ENCODE peak calls at places on chromosome 3, in nine cellular contexts. F, X, K, Q, L, V, S, Z and U are unnamed samples. For H3K4me1, the result is how much of the 10 kb centered on the place peaks cover.

GRCh38 chr3:3366391-3366790 is 186.9 kb upstream of the CRBN start:
- DNase-seq in X (no peak), F (no peak), Z (no peak), V (no peak), L (peak), S (no peak), K (no peak), Q (no peak), U (no peak)

GRCh38 chr3:184361932-184362667 is 590 bp downstream of the POLR2H start:
- DNase-seq in F (peak), Q (peak), Z (no peak), S (peak), X (peak), K (peak), V (peak), L (peak), U (peak)

GRCh38 chr3:111729087-111729846 is 129.8 kb upstream of the PHLDB2 start:
- DNase-seq in Z (no peak), S (no peak), Q (peak), K (peak), X (no peak), L (peak), F (no peak), V (peak), U (no peak)

GRCh38 chr3:105108823-105109222 is 257.9 kb upstream of the ALCAM start:
- DNase-seq in K (no peak), L (no peak), X (no peak), Z (no peak), S (no peak), V (no peak), F (no peak), Q (no peak), U (no peak)

GRCh38 chr3:7876741-7877297 is 624.8 kb upstream of the LMCD1 start:
- DNase-seq in V (no peak), Q (no peak), F (peak), X (no peak), K (no peak), Z (peak), L (no peak), S (no peak), U (peak)

GRCh38 chr3:43736558-43736995 is 45.8 kb downstream of the ABHD5 start:
- DNase-seq in X (no peak), Q (no peak), K (peak), V (no peak), Z (no peak), L (no peak), S (peak), F (peak), U (no peak)

GRCh38 chr3:120555661-120556509 is 40.3 kb upstream of the NDUFB4 start:
- DNase-seq in V (no peak), L (peak), Z (no peak), X (no peak), Q (peak), S (no peak), K (no peak), F (no peak), U (no peak)

GRCh38 chr3:87268646-87269211 is 7.7 kb downstream of the POU1F1 start:
- DNase-seq in V (no peak), S (no peak), K (peak), L (no peak), Z (no peak), Q (peak), F (no peak), X (no peak), U (no peak)

GRCh38 chr3:101182734-101183133 is 137.6 kb downstream of the IMPG2 start:
- DNase-seq in S (peak), Z (no peak), L (no peak), Q (no peak), K (peak), F (no peak), X (no peak), V (peak), U (no peak)

GRCh38 chr3:128312271-128312670 is 154.4 kb downstream of the DNAJB8 start:
- DNase-seq in V (no peak), L (no peak), Z (no peak), K (no peak), F (peak), Q (no peak), S (no peak), X (no peak), U (no peak)

GRCh38 chr3:115146032-115146417 is 1.1 kb downstream of the ZBTB20 start:
- DNase-seq in F (peak), V (peak), L (no peak), Z (peak), X (peak), K (peak), Q (peak), S (peak), U (peak)

GRCh38 chr3:107740992-107741896 is 218.5 kb downstream of the BBX start:
- DNase-seq in S (peak), K (peak), L (no peak), X (no peak), Q (no peak), Z (no peak), V (peak), F (no peak), U (no peak)

GRCh38 chr3:159271799-159272512 is 470.1 kb downstream of the MFSD1 start:
- DNase-seq in Q (no peak), X (no peak), F (no peak), S (no peak), L (no peak), V (no peak), Z (no peak), K (no peak), U (no peak)

GRCh38 chr3:44396200-44397171 is 57.9 kb downstream of the TCAIM start:
- DNase-seq in F (no peak), X (no peak), S (no peak), K (no peak), Q (no peak), V (no peak), L (no peak), Z (no peak), U (no peak)

GRCh38 chr3:12644297-12644937 is 19.5 kb downstream of the RAF1 start:
- DNase-seq in Q (no peak), L (no peak), S (no peak), V (peak), F (no peak), X (no peak), Z (no peak), K (peak), U (no peak)

GRCh38 chr3:50345586-50345985 is at the start of gene ZMYND10:
- DNase-seq in Z (peak), F (peak), L (peak), K (peak), S (peak), Q (peak), V (peak), X (peak), U (peak)

GRCh38 chr3:178536271-178537079 is at the start of gene KCNMB2:
- DNase-seq in F (no peak), Q (no peak), Z (no peak), S (no peak), X (peak), L (no peak), K (no peak), V (no peak), U (no peak)

GRCh38 chr3:15120986-15121385 is 22.0 kb upstream of the RBSN start:
- DNase-seq in L (no peak), S (no peak), Z (no peak), K (no peak), F (no peak), Q (no peak), X (no peak), V (no peak), U (no peak)

GRCh38 chr3:111616417-111617105 is 21.4 kb upstream of the ZBED2 start:
- DNase-seq in S (peak), F (peak), K (peak), Q (no peak), V (peak), L (no peak), X (no peak), Z (peak), U (peak)

GRCh38 chr3:79255696-79256095 is 512.1 kb downstream of the ROBO1 start:
- DNase-seq in X (no peak), Q (no peak), K (no peak), F (no peak), L (no peak), Z (no peak), S (no peak), V (peak), U (no peak)

GRCh38 chr3:9398715-9399708 is 1.6 kb downstream of the SETD5 start:
- DNase-seq in V (peak), L (no peak), F (no peak), X (peak), S (peak), Q (peak), K (peak), Z (no peak), U (peak)
- H3K4me1 ChIP-seq in V (half or more), L (half or more), F (half or more), X (half or more), S (half or more), Q (half or more), K (under half), Z (under half), U (half or more)

DNA sequence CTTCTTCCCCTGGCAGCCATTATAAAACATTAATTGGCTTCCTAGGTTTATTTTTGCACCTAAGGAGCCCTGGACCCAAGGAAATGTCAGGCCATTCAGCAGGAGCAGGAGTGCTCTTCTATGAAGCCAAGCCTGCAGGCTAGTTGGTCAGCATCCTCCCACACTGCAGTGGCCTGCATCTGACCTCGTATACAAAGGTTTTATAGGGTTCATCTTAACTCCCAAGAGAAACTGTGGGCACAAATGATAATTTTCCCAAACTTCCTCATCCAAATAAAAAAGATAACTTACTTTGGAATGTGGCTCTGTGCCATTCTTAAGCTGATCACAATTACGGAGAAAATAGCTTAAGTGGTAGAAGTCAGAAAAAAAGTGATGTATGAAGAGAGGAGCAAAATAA is 19.4 kb downstream of the PLSCR1 start:
- DNase-seq in X (no peak), V (peak), L (no peak), F (no peak), Q (no peak), Z (no peak), S (peak), K (no peak), U (no peak)
- H3K27ac ChIP-seq in X (no peak), V (no peak), L (no peak), F (no peak), Q (no peak), Z (no peak), S (no peak), K (no peak), U (no peak)

GRCh38 chr3:149353581-149354184 is 20.2 kb upstream of the TM4SF18 start:
- DNase-seq in K (no peak), F (no peak), X (no peak), L (no peak), Q (no peak), S (no peak), Z (no peak), V (no peak), U (no peak)
- H3K4me1 ChIP-seq in K (under half), F (under half), X (under half), L (under half), Q (half or more), S (under half), Z (under half), V (under half), U (under half)

DNA sequence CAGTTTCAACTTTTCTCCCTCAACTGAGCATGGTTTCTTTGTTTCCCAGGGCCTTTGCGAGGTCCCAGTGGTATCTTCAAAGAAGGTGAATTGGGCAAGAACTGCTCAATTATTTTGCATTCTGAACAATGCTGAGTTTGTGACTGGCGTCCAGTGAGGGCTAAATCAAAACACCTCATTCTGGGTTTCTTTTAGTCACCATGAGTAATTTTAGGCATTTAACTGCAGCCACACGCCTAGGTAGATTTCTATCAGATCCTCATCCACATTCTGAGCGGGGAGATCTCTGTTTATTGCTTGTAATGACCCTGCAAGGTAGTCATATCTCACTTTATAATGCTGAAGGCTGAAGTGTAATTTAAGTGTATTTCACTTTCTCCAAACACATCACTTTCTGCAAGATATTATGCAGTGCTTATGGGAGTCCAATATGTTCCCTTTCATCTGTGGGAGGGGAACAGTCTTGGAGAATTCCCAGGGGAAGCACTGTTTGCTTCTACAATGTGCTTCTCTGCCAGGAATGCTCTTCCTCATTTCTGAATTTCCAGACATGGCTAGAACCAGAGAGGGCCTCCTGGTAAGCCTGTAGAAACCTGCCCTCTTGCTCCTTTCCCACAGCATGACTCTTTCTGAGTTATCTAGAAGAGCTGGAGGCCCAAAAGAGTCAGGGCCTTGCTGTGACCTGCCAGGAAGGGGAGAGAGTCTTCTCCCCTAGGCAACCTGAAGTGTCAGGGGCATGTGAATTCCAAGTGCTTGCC is 91.7 kb downstream of the FRMD4B start:
- DNase-seq in F (no peak), K (no peak), Z (no peak), Q (peak), S (peak), X (no peak), L (no peak), V (peak), U (no peak)
- H3K27ac ChIP-seq in F (no peak), K (no peak), Z (no peak), Q (peak), S (no peak), X (no peak), L (no peak), V (no peak), U (no peak)

GRCh38 chr3:129596194-129597086 is 10.0 kb downstream of the PLXND1 start:
- DNase-seq in L (peak), S (peak), X (peak), Q (peak), K (peak), V (peak), Z (no peak), F (no peak), U (no peak)

GRCh38 chr3:129597087-129597791 is 9.2 kb downstream of the PLXND1 start:
- DNase-seq in K (peak), Z (no peak), Q (no peak), V (peak), X (no peak), S (no peak), L (no peak), F (no peak), U (no peak)

GRCh38 chr3:129594907-129595390 is 11.5 kb downstream of the PLXND1 start:
- DNase-seq in K (no peak), Q (no peak), L (no peak), V (no peak), Z (no peak), F (no peak), S (no peak), X (no peak), U (no peak)

GRCh38 chr3:129593595-129594339 is 12.7 kb downstream of the PLXND1 start:
- DNase-seq in Z (peak), K (no peak), X (peak), L (no peak), F (peak), S (no peak), Q (peak), V (peak), U (peak)

GRCh38 chr3:129595544-129596193 is 10.8 kb downstream of the PLXND1 start:
- DNase-seq in V (no peak), F (no peak), Z (no peak), L (no peak), X (no peak), S (no peak), Q (no peak), K (no peak), U (no peak)
- H3K4me1 ChIP-seq in V (half or more), F (under half), Z (under half), L (half or more), X (half or more), S (half or more), Q (half or more), K (half or more), U (under half)

GRCh38 chr3:195574497-195575304 is 9.0 kb downstream of the APOD start:
- DNase-seq in K (no peak), Z (no peak), F (no peak), Q (no peak), X (no peak), V (no peak), L (no peak), S (no peak), U (no peak)
- H3K27ac ChIP-seq in K (no peak), Z (no peak), F (no peak), Q (no peak), X (no peak), V (no peak), L (no peak), S (no peak), U (no peak)

GRCh38 chr3:170085396-170085795 is 47.6 kb downstream of the GPR160 start:
- DNase-seq in Z (no peak), K (no peak), L (no peak), V (no peak), Q (no peak), F (no peak), X (no peak), S (no peak), U (no peak)
- H3K4me1 ChIP-seq in Z (under half), K (under half), L (under half), V (under half), Q (under half), F (under half), X (under half), S (under half), U (under half)